ENCODE peak calls at places on chromosomes 5 and 9, in seven cellular contexts. One of them, this sample, is unnamed.
A peak's percentile ranks its signal among the peaks of the same experiment; 100 is the strongest.

GRCh38 chr5:148808864-148809642 is 17.4 kb upstream of the ADRB2 start:
- DNase-seq in NCI-H524: peak; percentile 75
- DNase-seq in osteocyte: no peak
- DNase-seq in PC-3: peak; percentile 74
- DNase-seq in NCI-H460: no peak
- DNase-seq in fibroblast of the aortic adventitia: no peak
- DNase-seq in fibroblast of lung: no peak
- DNase-seq in this sample: no peak

GRCh38 chr5:74625742-74626241 is 14.7 kb downstream of the ENC1 start:
- DNase-seq in NCI-H524: peak; percentile 71
- DNase-seq in osteocyte: no peak
- DNase-seq in PC-3: no peak
- DNase-seq in NCI-H460: no peak
- DNase-seq in fibroblast of the aortic adventitia: peak; percentile 67
- DNase-seq in fibroblast of lung: no peak
- DNase-seq in this sample: no peak

GRCh38 chr9:126915846-126916543 is 1.4 kb downstream of the RALGPS1 start:
- DNase-seq in NCI-H524: no peak
- DNase-seq in osteocyte: no peak
- DNase-seq in PC-3: no peak
- DNase-seq in NCI-H460: no peak
- DNase-seq in fibroblast of the aortic adventitia: no peak
- DNase-seq in fibroblast of lung: no peak
- DNase-seq in this sample: no peak

GRCh38 chr5:132327278-132327959 is 33.2 kb downstream of the SLC22A4 start:
- DNase-seq in NCI-H524: no peak
- DNase-seq in osteocyte: no peak
- DNase-seq in PC-3: no peak
- DNase-seq in NCI-H460: no peak
- DNase-seq in fibroblast of the aortic adventitia: peak; percentile 60
- DNase-seq in fibroblast of lung: peak; percentile 51
- DNase-seq in this sample: peak; percentile 72

GRCh38 chr5:76999451-76999850 is 30.8 kb upstream of the AGGF1 start:
- DNase-seq in NCI-H524: no peak
- DNase-seq in osteocyte: no peak
- DNase-seq in PC-3: peak; percentile 38
- DNase-seq in NCI-H460: no peak
- DNase-seq in fibroblast of the aortic adventitia: peak; percentile 56
- DNase-seq in fibroblast of lung: peak; percentile 49
- DNase-seq in this sample: peak; percentile 77

GRCh38 chr5:135705230-135705631 is 126.4 kb upstream of the CXCL14 start:
- DNase-seq in NCI-H524: no peak
- DNase-seq in osteocyte: no peak
- DNase-seq in PC-3: peak; percentile 6
- DNase-seq in NCI-H460: no peak
- DNase-seq in fibroblast of the aortic adventitia: peak; percentile 19
- DNase-seq in fibroblast of lung: peak; percentile 21
- DNase-seq in this sample: no peak

GRCh38 chr9:95409650-95410426 is 92.3 kb upstream of the FANCC start:
- DNase-seq in NCI-H524: no peak
- DNase-seq in osteocyte: no peak
- DNase-seq in PC-3: peak; percentile 21
- DNase-seq in NCI-H460: peak; percentile 39
- DNase-seq in fibroblast of the aortic adventitia: peak; percentile 79
- DNase-seq in fibroblast of lung: peak; percentile 96
- DNase-seq in this sample: peak; percentile 92

GRCh38 chr5:118302786-118303185 is 685.6 kb downstream of the DTWD2 start:
- DNase-seq in NCI-H524: no peak
- DNase-seq in osteocyte: no peak
- DNase-seq in PC-3: no peak
- DNase-seq in NCI-H460: no peak
- DNase-seq in fibroblast of the aortic adventitia: no peak
- DNase-seq in fibroblast of lung: no peak
- DNase-seq in this sample: no peak

GRCh38 chr9:68975644-68976043 is 38.3 kb downstream of the PRKACG start:
- DNase-seq in NCI-H524: no peak
- DNase-seq in osteocyte: no peak
- DNase-seq in PC-3: no peak
- DNase-seq in NCI-H460: no peak
- DNase-seq in fibroblast of the aortic adventitia: no peak
- DNase-seq in fibroblast of lung: no peak
- DNase-seq in this sample: no peak

GRCh38 chr9:107624216-107624948 is 134.8 kb upstream of the KLF4 start:
- DNase-seq in NCI-H524: no peak
- DNase-seq in osteocyte: no peak
- DNase-seq in PC-3: peak; percentile 38
- DNase-seq in NCI-H460: no peak
- DNase-seq in fibroblast of the aortic adventitia: peak; percentile 82
- DNase-seq in fibroblast of lung: peak; percentile 54
- DNase-seq in this sample: no peak